ENCODE peak calls at places on chromosomes 11 and 22, in ten cellular contexts. X is aorta, S is SJSA1, O is right lobe of liver, V is DND-41, F is left ventricle myocardium inferior, U is IMR-90, D is stomach, M is PC-9, N is hepatocyte. G is an unnamed sample. For H3K4me1, the result is how much of the 10 kb centered on the place peaks cover.

GRCh38 chr22:32817137-32817536 is 15.6 kb downstream of the TIMP3 start:
- DNase-seq in X (no peak), S (no peak), O (no peak), M (no peak), F (no peak), D (no peak), U (no peak), V (no peak), N (no peak), G (no peak)

GRCh38 chr11:128862913-128863660 is 4.0 kb downstream of the KCNJ1 start:
- DNase-seq in V (no peak), X (no peak), S (no peak), N (no peak), U (peak), F (no peak), M (no peak), D (no peak), O (no peak), G (no peak)

GRCh38 chr11:123509737-123510578 is 79.9 kb downstream of the GRAMD1B start:
- DNase-seq in M (no peak), U (peak), F (no peak), S (no peak), D (no peak), O (no peak), X (no peak), N (peak), V (no peak), G (no peak)

GRCh38 chr11:59754494-59754858 is 700 bp upstream of the STX3 start:
- DNase-seq in X (no peak), V (peak), M (peak), O (no peak), D (no peak), S (no peak), F (peak), N (peak), U (peak), G (no peak)

GRCh38 chr11:7520981-7521487 is 7.2 kb downstream of the PPFIBP2 start:
- DNase-seq in V (no peak), N (no peak), S (no peak), X (no peak), D (no peak), M (no peak), O (no peak), U (no peak), F (no peak), G (no peak)

GRCh38 chr11:69466039-69466438 is 15.4 kb upstream of the LINC01488 start:
- DNase-seq in S (no peak), U (no peak), V (no peak), D (no peak), O (no peak), F (peak), X (peak), M (no peak), N (no peak), G (no peak)

GRCh38 chr11:62727833-62728721 is at the start of gene TTC9C:
- DNase-seq in N (peak), U (peak), M (peak), S (peak), O (peak), V (peak), D (peak), X (peak), F (peak), G (peak)

GRCh38 chr11:70212227-70212811 is 9.2 kb downstream of the FADD start:
- DNase-seq in D (peak), U (no peak), O (no peak), S (no peak), M (peak), V (no peak), F (no peak), N (peak), X (peak), G (no peak)

GRCh38 chr11:119417726-119418540 is 5.0 kb downstream of the THY1 start:
- DNase-seq in O (no peak), M (peak), V (no peak), D (no peak), F (no peak), U (peak), N (peak), S (peak), X (peak), G (no peak)

GRCh38 chr22:36419177-36419911 is 31.6 kb upstream of the MYH9 start:
- DNase-seq in V (peak), X (no peak), F (peak), D (no peak), U (peak), O (peak), S (peak), M (peak), N (peak), G (peak)

GRCh38 chr22:40723396-40723933 is 44.2 kb downstream of the MCHR1 start:
- DNase-seq in F (no peak), X (no peak), D (no peak), N (no peak), V (no peak), O (no peak), U (no peak), S (no peak), M (no peak), G (no peak)

GRCh38 chr11:84720706-84721402 is 906.3 kb downstream of the DLG2 start:
- DNase-seq in F (peak), O (peak), U (no peak), V (no peak), D (no peak), S (no peak), X (peak), M (no peak), N (peak), G (peak)

GRCh38 chr22:27502327-27502726 is 299.2 kb downstream of the MN1 start:
- DNase-seq in U (no peak), D (no peak), X (no peak), S (no peak), O (no peak), V (no peak), M (no peak), F (no peak), N (no peak), G (no peak)

GRCh38 chr11:117613521-117613920 is 183.5 kb downstream of the DSCAML1 start:
- DNase-seq in X (no peak), D (no peak), M (no peak), F (no peak), N (no peak), S (no peak), U (no peak), V (no peak), O (no peak), G (peak)

GRCh38 chr11:1760351-1761109 is 3.2 kb downstream of the CTSD start:
- DNase-seq in F (peak), V (no peak), M (peak), S (peak), U (peak), O (peak), D (peak), N (no peak), X (peak), G (peak)

GRCh38 chr11:101436511-101437142 is 147.2 kb downstream of the TRPC6 start:
- DNase-seq in O (no peak), X (peak), U (peak), M (peak), S (no peak), F (no peak), V (peak), N (peak), D (peak), G (no peak)

GRCh38 chr22:19430890-19431541 is 517 bp downstream of the HIRA start:
- DNase-seq in S (no peak), D (peak), N (peak), M (peak), V (no peak), X (peak), U (peak), O (peak), F (peak), G (no peak)

GRCh38 chr11:2750101-2750509 is 50.3 kb upstream of the KCNQ1OT1 start:
- DNase-seq in V (no peak), F (peak), N (no peak), X (peak), S (no peak), U (no peak), D (no peak), M (no peak), O (peak), G (peak)

GRCh38 chr11:93020248-93021088 is 51.0 kb downstream of the MTNR1B start:
- DNase-seq in S (no peak), O (no peak), M (peak), D (no peak), N (no peak), U (peak), V (no peak), X (no peak), F (no peak), G (no peak)

GRCh38 chr22:19927696-19928095 is 13.9 kb upstream of the COMT start:
- DNase-seq in U (no peak), O (no peak), D (no peak), F (no peak), M (no peak), N (no peak), V (no peak), X (no peak), S (no peak), G (no peak)

GRCh38 chr11:16000065-16000464 is 356.3 kb downstream of the SOX6 start:
- DNase-seq in F (no peak), U (peak), D (no peak), V (no peak), O (no peak), M (no peak), N (no peak), S (no peak), X (no peak), G (no peak)

GRCh38 chr11:79919340-79919739 is 478.5 kb upstream of the TENM4 start:
- DNase-seq in O (no peak), D (no peak), X (no peak), V (no peak), M (no peak), F (no peak), N (no peak), U (no peak), S (no peak), G (no peak)

GRCh38 chr11:79100093-79100704 is 340.6 kb downstream of the TENM4 start:
- DNase-seq in M (peak), N (peak), D (peak), F (no peak), X (peak), S (no peak), U (peak), V (peak), O (no peak), G (no peak)

GRCh38 chr11:35814720-35815305 is 129.0 kb upstream of the LDLRAD3 start:
- DNase-seq in U (peak), S (no peak), F (no peak), M (no peak), D (no peak), X (no peak), N (no peak), V (no peak), O (no peak), G (no peak)

GRCh38 chr11:119680899-119681370 is 48.1 kb downstream of the NECTIN1 start:
- DNase-seq in N (no peak), O (no peak), V (no peak), D (peak), U (peak), S (no peak), F (peak), M (peak), X (peak), G (no peak)

GRCh38 chr22:20205964-20206708 is 55.3 kb upstream of the CCDC188 start:
- DNase-seq in X (peak), F (peak), O (peak), D (peak), S (peak), M (peak), U (peak), V (peak), N (peak), G (peak)

GRCh38 chr11:80473562-80473961 is 1032.7 kb upstream of the TENM4 start:
- DNase-seq in O (no peak), U (no peak), M (no peak), X (no peak), D (no peak), S (no peak), F (no peak), V (no peak), N (no peak), G (no peak)

GRCh38 chr11:13450832-13451397 is 12.1 kb downstream of the BTBD10 start:
- DNase-seq in U (no peak), D (no peak), S (no peak), V (no peak), N (no peak), O (no peak), F (no peak), M (no peak), X (no peak), G (no peak)

GRCh38 chr22:44181912-44182590 is 1.3 kb downstream of the PARVG start:
- DNase-seq in S (no peak), O (no peak), X (peak), U (no peak), N (no peak), D (no peak), M (no peak), V (no peak), F (no peak), G (no peak)

GRCh38 chr11:1460396-1460795 is 26.2 kb downstream of the MOB2 start:
- DNase-seq in M (no peak), D (peak), V (no peak), F (no peak), U (peak), O (no peak), S (no peak), N (no peak), X (peak), G (peak)

GRCh38 chr11:16410479-16410878 is 54.1 kb upstream of the SOX6 start:
- DNase-seq in N (no peak), S (no peak), F (no peak), X (no peak), O (no peak), M (no peak), U (no peak), D (no peak), V (no peak), G (no peak)

GRCh38 chr11:109911488-109911887 is 181.7 kb upstream of the ZC3H12C start:
- DNase-seq in V (no peak), S (no peak), D (no peak), O (no peak), N (no peak), F (no peak), X (no peak), U (no peak), M (no peak), G (no peak)

GRCh38 chr11:131998020-131998419 is 627.6 kb downstream of the NTM start:
- DNase-seq in S (no peak), M (no peak), X (no peak), N (peak), F (no peak), V (no peak), D (no peak), U (no peak), O (no peak), G (peak)

GRCh38 chr22:47357493-47357892 is 595.0 kb downstream of the TBC1D22A start:
- DNase-seq in U (no peak), M (no peak), V (no peak), N (no peak), D (no peak), F (no peak), S (no peak), O (no peak), X (no peak), G (no peak)

GRCh38 chr11:8527939-8528338 is 66.1 kb downstream of the STK33 start:
- DNase-seq in U (no peak), M (no peak), O (no peak), F (no peak), D (no peak), N (no peak), S (no peak), X (no peak), V (no peak), G (no peak)

GRCh38 chr11:95254139-95254704 is 23.2 kb upstream of the SESN3 start:
- DNase-seq in U (peak), O (peak), M (peak), N (peak), V (peak), D (peak), F (peak), S (peak), X (peak), G (peak)
- H3K4me1 ChIP-seq in U (under half), O (under half), M (under half), N (under half), V (under half), D (under half), F (under half), S (under half), X (under half), G (under half)

GRCh38 chr11:66012371-66012945 is 650 bp downstream of the CST6 start:
- DNase-seq in N (no peak), S (no peak), X (no peak), D (no peak), M (no peak), F (no peak), O (no peak), V (no peak), U (no peak), G (no peak)
- H3K4me1 ChIP-seq in N (under half), S (under half), X (under half), D (under half), M (half or more), F (under half), O (under half), V (under half), U (under half), G (under half)

DNA sequence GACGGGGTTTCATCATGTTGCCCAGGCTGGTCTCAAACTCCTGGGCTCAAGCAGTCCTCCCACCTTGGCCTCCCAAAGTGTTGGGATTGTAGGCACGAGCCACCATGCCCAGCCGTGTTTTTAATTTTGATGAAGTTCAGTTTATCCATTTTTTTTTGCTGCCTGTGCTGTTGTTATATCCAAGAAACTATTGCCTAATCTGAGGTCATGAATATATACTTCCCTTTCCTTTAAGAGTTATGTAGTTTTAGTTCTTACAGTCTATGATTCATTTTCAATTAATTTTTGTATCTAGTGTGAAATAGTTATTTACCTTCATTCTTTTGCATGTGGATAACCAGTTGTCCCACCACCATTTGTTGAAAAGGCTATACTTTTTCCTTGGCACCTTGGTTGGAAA is 50.3 kb upstream of the SORL1-AS1 start:
- DNase-seq in U (no peak), S (no peak), F (no peak), N (no peak), D (no peak), M (no peak), O (no peak), X (no peak), V (no peak), G (no peak)
- H3K4me1 ChIP-seq in U (under half), S (under half), F (under half), N (under half), D (under half), M (under half), O (under half), X (under half), V (under half), G (under half)

GRCh38 chr22:26480611-26480932 is 3.0 kb downstream of the HPS4 start:
- DNase-seq in N (no peak), D (no peak), O (no peak), S (no peak), F (no peak), V (no peak), X (no peak), U (no peak), M (no peak), G (no peak)
- H3K4me1 ChIP-seq in N (under half), D (half or more), O (under half), S (under half), F (half or more), V (half or more), X (under half), U (under half), M (under half), G (half or more)

DNA sequence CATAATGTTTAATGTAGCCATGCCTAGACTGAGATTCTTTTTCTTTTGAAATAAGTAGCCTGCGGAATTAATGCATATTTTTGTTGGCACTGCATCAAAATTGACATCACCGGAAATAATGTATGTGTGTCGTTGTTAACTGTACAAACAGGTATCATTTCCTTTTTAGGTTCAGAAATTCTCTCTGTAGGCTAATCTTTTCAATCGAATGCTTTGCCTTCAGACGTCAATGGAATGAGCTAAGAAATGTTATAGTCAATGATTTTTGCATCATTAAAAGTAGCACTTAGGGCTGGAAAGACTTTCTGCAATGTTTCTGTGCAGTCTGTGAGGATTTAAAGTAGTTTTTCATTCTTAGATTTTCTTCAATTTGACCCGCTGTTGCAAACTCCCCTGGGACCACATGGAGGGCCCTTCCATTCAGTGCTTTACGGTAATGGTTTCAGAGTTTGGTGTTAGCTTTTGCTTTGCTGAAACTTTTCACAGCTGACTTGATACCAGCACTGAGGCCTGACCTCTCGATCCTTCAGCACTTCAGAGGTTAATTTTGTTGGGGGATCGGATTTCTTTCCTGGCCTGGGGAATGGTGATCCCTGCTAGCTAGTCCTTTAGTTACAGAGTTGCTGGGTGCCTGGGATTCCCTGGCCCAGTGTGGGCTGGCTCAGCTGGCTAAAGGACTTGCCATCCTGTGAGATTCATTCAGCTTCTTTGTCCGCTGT is 137.8 kb downstream of the DBX1 start:
- DNase-seq in D (no peak), O (no peak), F (no peak), V (no peak), M (no peak), S (no peak), X (no peak), U (peak), N (no peak), G (no peak)
- H3K4me1 ChIP-seq in D (under half), O (under half), F (under half), V (under half), M (under half), S (under half), X (under half), U (under half), N (half or more), G (under half)

DNA sequence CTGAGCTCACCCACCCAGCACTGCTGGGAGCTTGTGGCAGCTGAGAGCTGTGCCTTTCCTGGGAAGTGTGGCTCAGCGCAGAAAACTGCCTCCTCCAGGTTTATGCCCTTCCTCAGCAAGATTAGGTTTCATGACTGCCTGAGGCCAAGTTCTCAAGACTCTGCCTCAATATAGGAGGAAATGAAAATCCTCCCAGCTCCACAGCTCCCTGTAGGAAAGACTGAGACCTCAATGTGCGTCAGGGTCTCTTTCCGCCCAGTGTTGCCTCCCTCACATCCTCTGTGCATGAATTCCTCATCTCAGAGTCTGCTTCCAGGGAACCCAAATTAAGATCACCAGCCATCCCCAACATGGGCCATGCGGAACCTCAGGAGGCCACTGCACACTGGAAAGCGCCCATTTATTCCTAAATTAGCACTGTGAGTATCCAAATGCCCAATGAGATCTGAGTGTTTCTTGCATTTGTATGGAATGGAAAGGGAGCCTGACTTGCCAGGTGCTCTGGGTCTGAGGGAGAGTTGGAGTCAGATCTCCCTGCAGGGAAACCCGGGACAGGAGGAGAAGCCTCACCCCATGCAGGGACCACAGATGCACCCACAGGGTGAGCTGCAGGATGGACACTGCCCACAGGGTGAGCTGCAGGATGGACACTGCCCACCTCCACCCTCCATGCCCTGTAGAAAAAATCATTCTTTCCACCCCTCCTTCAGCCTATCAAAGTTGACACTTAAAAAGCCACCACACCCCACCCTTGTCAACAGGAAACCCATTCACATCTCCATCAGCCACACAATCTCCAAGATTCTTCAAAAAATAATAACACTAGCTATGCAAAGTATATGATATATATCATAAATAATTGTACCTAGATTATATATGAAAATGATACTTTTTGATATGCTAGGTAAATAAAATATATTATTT is 97.4 kb upstream of the IGLL5 start:
- DNase-seq in U (no peak), V (no peak), O (no peak), F (no peak), X (no peak), D (no peak), M (no peak), N (no peak), S (no peak), G (no peak)
- H3K4me1 ChIP-seq in U (under half), V (under half), O (under half), F (under half), X (under half), D (under half), M (under half), N (under half), S (under half), G (under half)

DNA sequence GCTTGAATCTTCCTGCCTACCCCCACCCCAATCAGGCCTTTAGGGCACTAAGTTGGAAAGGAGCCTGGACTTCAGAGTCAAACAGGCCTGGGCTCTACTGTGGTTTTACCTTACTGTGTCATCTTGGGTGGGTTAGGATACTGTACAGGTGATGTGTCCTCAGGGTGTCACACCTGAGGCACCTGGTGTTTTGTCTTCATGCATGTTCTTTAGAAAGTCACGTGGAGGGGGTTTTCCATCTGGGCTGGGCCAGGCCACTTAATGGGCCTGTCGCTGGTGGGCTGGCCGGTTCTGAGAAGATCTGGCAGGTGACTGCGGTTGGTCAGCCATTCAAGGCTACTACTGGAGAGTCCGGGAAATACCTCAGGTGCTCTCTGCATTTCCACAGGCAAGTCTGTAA is 92.6 kb downstream of the SWAP70 start:
- DNase-seq in O (no peak), V (no peak), M (no peak), X (no peak), D (no peak), N (no peak), U (no peak), S (no peak), F (no peak), G (no peak)
- H3K4me1 ChIP-seq in O (under half), V (under half), M (under half), X (under half), D (under half), N (under half), U (under half), S (half or more), F (half or more), G (under half)